ENCODE peak calls at places on chromosomes 7 and 10, in four cellular contexts. H, I, U and O are unnamed samples.
A peak's percentile ranks its signal among the peaks of the same experiment; 100 is the strongest.

GRCh38 chr7:104111294-104111693 is 96.5 kb downstream of the ORC5 start:
- DNase-seq in I (peak; percentile 56), U (no peak), H (no peak), O (no peak)

GRCh38 chr7:27175005-27175625 is 995 bp upstream of the HOXA10 start:
- DNase-seq in U (no peak), I (peak; percentile 96), H (no peak), O (no peak)

GRCh38 chr7:1542841-1543747 is 12.6 kb downstream of the MAFK start:
- DNase-seq in I (no peak), U (no peak), H (no peak), O (no peak)

GRCh38 chr7:70761711-70762328 is 370.1 kb upstream of the GALNT17 start:
- DNase-seq in U (no peak), H (no peak), I (no peak), O (no peak)

GRCh38 chr7:107427462-107427861 is 42.4 kb upstream of the GPR22 start:
- DNase-seq in U (no peak), H (no peak), I (no peak), O (no peak)

GRCh38 chr10:85916192-85916747 is 450.3 kb downstream of the GRID1 start:
- DNase-seq in H (no peak), U (no peak), I (no peak), O (no peak)

GRCh38 chr10:84375011-84375410 is 46.6 kb downstream of the CCSER2 start:
- DNase-seq in H (peak; percentile 20), I (peak; percentile 23), U (peak; percentile 49), O (no peak)

GRCh38 chr7:15836041-15836440 is 149.6 kb upstream of the MEOX2 start:
- DNase-seq in H (no peak), I (no peak), U (no peak), O (no peak)

GRCh38 chr10:71042699-71043098 is 154.3 kb upstream of the PCBD1 start:
- DNase-seq in H (no peak), I (no peak), U (no peak), O (no peak)

GRCh38 chr10:78236416-78237015 is 202.9 kb downstream of the RPS24 start:
- DNase-seq in U (no peak), I (no peak), H (no peak), O (no peak)

GRCh38 chr10:6579193-6579903 is 728 bp downstream of the PRKCQ start:
- DNase-seq in I (no peak), H (no peak), U (no peak), O (no peak)

GRCh38 chr7:43584200-43584586 is 1.3 kb downstream of the STK17A start:
- DNase-seq in U (peak; percentile 22), I (no peak), H (peak; percentile 61), O (no peak)

GRCh38 chr10:33952692-33953360 is 618.4 kb upstream of the NRP1 start:
- DNase-seq in I (no peak), H (no peak), U (no peak), O (peak; percentile 59)

GRCh38 chr7:111951027-111951426 is 255.2 kb downstream of the DOCK4 start:
- DNase-seq in U (no peak), H (no peak), I (no peak), O (no peak)

GRCh38 chr10:32189400-32190084 is 133.3 kb upstream of the KIF5B start:
- DNase-seq in H (no peak), I (no peak), U (no peak), O (no peak)

GRCh38 chr7:149794665-149795064 is 21.3 kb upstream of the ZNF467 start:
- DNase-seq in U (no peak), H (no peak), I (no peak), O (no peak)

GRCh38 chr10:25176421-25176968 is 1.7 kb downstream of the GPR158 start:
- DNase-seq in I (no peak), H (no peak), U (no peak), O (no peak)

GRCh38 chr7:81075150-81075549 is 156.3 kb upstream of the SEMA3C start:
- DNase-seq in U (no peak), H (no peak), I (no peak), O (no peak)

GRCh38 chr7:471866-472639 is 47.6 kb downstream of the PDGFA start:
- DNase-seq in U (no peak), I (no peak), H (peak; percentile 97), O (peak; percentile 82)

GRCh38 chr10:124049484-124049883 is 43.9 kb downstream of the CHST15 start:
- DNase-seq in H (no peak), U (no peak), I (no peak), O (no peak)

GRCh38 chr10:79071535-79071923 is 2.8 kb downstream of the ZMIZ1 start:
- DNase-seq in U (no peak), I (no peak), H (no peak), O (no peak)

GRCh38 chr7:151818674-151819519 is 58.0 kb downstream of the PRKAG2 start:
- DNase-seq in H (no peak), I (peak; percentile 87), U (no peak), O (no peak)

GRCh38 chr10:128011059-128011979 is 104.4 kb downstream of the PTPRE start:
- DNase-seq in H (no peak), I (no peak), U (peak; percentile 32), O (no peak)

GRCh38 chr7:105831824-105832535 is 44.4 kb downstream of the ATXN7L1 start:
- DNase-seq in I (no peak), H (no peak), U (no peak), O (no peak)

GRCh38 chr7:115211171-115211570 is 289.3 kb downstream of the MDFIC start:
- DNase-seq in H (no peak), U (no peak), I (no peak), O (no peak)

GRCh38 chr10:102634696-102635095 is 9.6 kb upstream of the TRIM8 start:
- DNase-seq in I (no peak), H (no peak), U (no peak), O (no peak)

GRCh38 chr10:14439451-14440259 is 108.9 kb upstream of the FRMD4A start:
- DNase-seq in I (no peak), H (no peak), U (no peak), O (no peak)

GRCh38 chr7:44460325-44460724 is 30.1 kb downstream of the NUDCD3 start:
- DNase-seq in H (no peak), U (no peak), I (no peak), O (no peak)

GRCh38 chr10:112526906-112527305 is 79.9 kb downstream of the VTI1A start:
- DNase-seq in H (no peak), I (no peak), U (no peak), O (no peak)

GRCh38 chr10:93876391-93876790 is 17.4 kb upstream of the SLC35G1 start:
- DNase-seq in I (no peak), H (no peak), U (no peak), O (no peak)

GRCh38 chr10:97376413-97376812 is 24.7 kb downstream of the RRP12 start:
- DNase-seq in U (no peak), H (no peak), I (no peak), O (no peak)

GRCh38 chr10:21505711-21506278 is 19.7 kb downstream of the SKIDA1 start:
- DNase-seq in U (no peak), H (no peak), I (no peak), O (no peak)

GRCh38 chr10:45241865-45242518 is 73.4 kb downstream of the OR13A1 start:
- DNase-seq in I (no peak), U (no peak), H (no peak), O (no peak)

GRCh38 chr7:78510580-78511188 is 712.1 kb downstream of the PHTF2 start:
- DNase-seq in I (no peak), H (peak; percentile 32), U (peak; percentile 43), O (no peak)

GRCh38 chr7:157872447-157872846 is 535.6 kb downstream of the DNAJB6 start:
- DNase-seq in I (no peak), H (no peak), U (no peak), O (no peak)

GRCh38 chr10:24513155-24513554 is 210.5 kb downstream of the ARHGAP21 start:
- DNase-seq in U (peak; percentile 9), I (no peak), H (no peak), O (no peak)

GRCh38 chr10:25059990-25060389 is 43.6 kb downstream of the THNSL1 start:
- DNase-seq in H (peak; percentile 63), U (peak; percentile 30), I (no peak), O (peak; percentile 67)

GRCh38 chr7:103987455-103987854 is 2.0 kb downstream of the RELN start:
- DNase-seq in H (no peak), I (no peak), U (no peak), O (no peak)

GRCh38 chr7:25953859-25954258 is 198.1 kb upstream of the NFE2L3 start:
- DNase-seq in H (no peak), U (no peak), I (no peak), O (no peak)